ENCODE peak calls at places on chromosomes 2 and 18, in five cellular contexts. C is sigmoid colon, J is heart left ventricle, Y is prostate gland, T is body of pancreas. K is an unnamed sample.

GRCh38 chr18:6653880-6654279 is 75.6 kb upstream of the ARHGAP28 start:
- DNase-seq in C (no peak), J (no peak), Y (no peak), T (peak; percentile 22), K (peak; percentile 1)

GRCh38 chr2:178068823-178069454 is 3.6 kb downstream of the PDE11A start:
- DNase-seq in C (no peak), J (no peak), Y (no peak), T (no peak), K (no peak)

GRCh38 chr18:44423826-44424225 is 256.9 kb upstream of the SETBP1 start:
- DNase-seq in C (no peak), J (no peak), Y (no peak), T (no peak), K (no peak)

GRCh38 chr2:184598313-184599053 is at the start of gene ZNF804A:
- DNase-seq in C (peak; percentile 64), J (peak; percentile 68), Y (no peak), T (peak; percentile 25), K (peak; percentile 38)

GRCh38 chr2:149084924-149085795 is 46.7 kb downstream of the LYPD6B start:
- DNase-seq in C (no peak), J (no peak), Y (no peak), T (no peak), K (no peak)

GRCh38 chr2:51413726-51414125 is 381.8 kb upstream of the NRXN1 start:
- DNase-seq in C (no peak), J (no peak), Y (no peak), T (no peak), K (no peak)

GRCh38 chr2:229273384-229274338 is 2.6 kb upstream of the PID1 start:
- DNase-seq in C (peak; percentile 80), J (no peak), Y (peak; percentile 74), T (peak; percentile 67), K (peak; percentile 88)

GRCh38 chr18:2984703-2985261 is 28.2 kb downstream of the LPIN2 start:
- DNase-seq in C (no peak), J (no peak), Y (no peak), T (peak; percentile 53), K (peak; percentile 99)

GRCh38 chr2:68767031-68767961 is 32.7 kb downstream of the ARHGAP25 start:
- DNase-seq in C (no peak), J (no peak), Y (no peak), T (no peak), K (peak; percentile 39)

GRCh38 chr2:113251118-113251517 is 27.6 kb downstream of the PAX8 start:
- DNase-seq in C (no peak), J (no peak), Y (no peak), T (no peak), K (peak; percentile 40)
- H3K4me1 ChIP-seq in C (no peaks in the 10 kb centered on the region), J (peaks cover 7% of the 10 kb centered on the region), Y (no peaks in the 10 kb centered on the region), T (peaks cover 6% of the 10 kb centered on the region), K (peaks cover 3% of the 10 kb centered on the region)

GRCh38 chr18:76451475-76452331 is 43.3 kb downstream of the ZNF516 start:
- DNase-seq in C (peak; percentile 63), J (peak; percentile 32), Y (no peak), T (no peak), K (peak; percentile 8)
- H3K4me1 ChIP-seq in C (no peaks in the 10 kb centered on the region), J (peaks cover 42% of the 10 kb centered on the region), Y (peaks cover 4% of the 10 kb centered on the region), T (peaks cover 48% of the 10 kb centered on the region), K (no peaks in the 10 kb centered on the region)

GRCh38 chr2:239312081-239312501 is 88.7 kb downstream of the HDAC4 start:
- DNase-seq in C (peak; percentile 63), J (no peak), Y (no peak), T (peak; percentile 6), K (no peak)

GRCh38 chr2:239311132-239312040 is 89.4 kb downstream of the HDAC4 start:
- DNase-seq in C (peak; percentile 93), J (no peak), Y (peak; percentile 74), T (peak; percentile 19), K (no peak)

GRCh38 chr2:239308696-239309397 is 92.0 kb downstream of the HDAC4 start:
- DNase-seq in C (peak; percentile 90), J (no peak), Y (no peak), T (peak; percentile 12), K (no peak)

GRCh38 chr2:239309398-239310245 is 91.2 kb downstream of the HDAC4 start:
- DNase-seq in C (peak; percentile 70), J (no peak), Y (no peak), T (peak; percentile 7), K (no peak)

GRCh38 chr2:239310401-239311061 is 90.3 kb downstream of the HDAC4 start:
- DNase-seq in C (peak; percentile 88), J (no peak), Y (no peak), T (peak; percentile 7), K (no peak)
- H3K4me1 ChIP-seq in C (peaks cover 4% of the 10 kb centered on the region), J (peaks cover 58% of the 10 kb centered on the region), Y (peaks cover 6% of the 10 kb centered on the region), T (no peaks in the 10 kb centered on the region), K (no peaks in the 10 kb centered on the region)

GRCh38 chr18:48544116-48544515 is 5.3 kb downstream of the CTIF start:
- DNase-seq in C (no peak), J (no peak), Y (no peak), T (no peak), K (no peak)
- H3K4me1 ChIP-seq in C (no peaks in the 10 kb centered on the region), J (peaks cover 74% of the 10 kb centered on the region), Y (peaks cover 10% of the 10 kb centered on the region), T (peaks cover 25% of the 10 kb centered on the region), K (peaks cover 4% of the 10 kb centered on the region)